ENCODE peak calls at places on chromosomes 6 and 20, in six cellular contexts. Q is hepatocyte; K is left ventricle myocardium inferior; J is activated CD8-positive, alpha-beta memory T cell treated with anti-CD3 and anti-CD28 coated beads for 48 hours; E is ovary; G is HEK293T. X is an unnamed sample.

GRCh38 chr6:93394471-93394870 is 24.9 kb downstream of the EPHA7 start:
- DNase-seq in Q (no peak), K (no peak), J (no peak), E (no peak), G (no peak), X (no peak)

GRCh38 chr6:100472674-100473073 is 8.0 kb upstream of the SIM1 start:
- DNase-seq in Q (no peak), K (no peak), J (no peak), E (no peak), G (no peak), X (no peak)

GRCh38 chr20:47610247-47610944 is 108.7 kb downstream of the NCOA3 start:
- DNase-seq in Q (peak), K (no peak), J (peak), E (no peak), G (no peak), X (no peak)

GRCh38 chr6:44040786-44041185 is 86.5 kb downstream of the MRPL14 start:
- DNase-seq in Q (no peak), K (no peak), J (no peak), E (no peak), G (no peak), X (no peak)

GRCh38 chr20:34643919-34644318 is 33.0 kb downstream of the PIGU start:
- DNase-seq in Q (no peak), K (no peak), J (no peak), E (no peak), G (no peak), X (no peak)

GRCh38 chr20:35088231-35088794 is 4.3 kb downstream of the TRPC4AP start:
- DNase-seq in Q (no peak), K (no peak), J (no peak), E (no peak), G (no peak), X (no peak)

GRCh38 chr6:45661667-45662066 is 283.9 kb upstream of the SUPT3H start:
- DNase-seq in Q (no peak), K (no peak), J (no peak), E (no peak), G (no peak), X (no peak)

GRCh38 chr6:113860165-113860955 is 3.2 kb downstream of the MARCKS start:
- DNase-seq in Q (peak), K (peak), J (no peak), E (peak), G (peak), X (no peak)

GRCh38 chr6:18034798-18035202 is 47.4 kb upstream of the KIF13A start:
- DNase-seq in Q (peak), K (no peak), J (no peak), E (no peak), G (no peak), X (no peak)

GRCh38 chr6:57165080-57165479 is 7.0 kb upstream of the BAG2 start:
- DNase-seq in Q (no peak), K (no peak), J (no peak), E (no peak), G (no peak), X (no peak)

GRCh38 chr20:49592120-49592519 is 24.2 kb upstream of the PTGIS start:
- DNase-seq in Q (no peak), K (no peak), J (no peak), E (no peak), G (no peak), X (no peak)

GRCh38 chr6:4055420-4056041 is 23.4 kb downstream of the FAM217A start:
- DNase-seq in Q (peak), K (no peak), J (no peak), E (no peak), G (peak), X (no peak)

GRCh38 chr6:160714731-160715130 is 12.7 kb downstream of the PLG start:
- DNase-seq in Q (no peak), K (no peak), J (no peak), E (no peak), G (no peak), X (no peak)

GRCh38 chr6:125236536-125237327 is 65.0 kb downstream of the HDDC2 start:
- DNase-seq in Q (no peak), K (no peak), J (no peak), E (no peak), G (no peak), X (no peak)

GRCh38 chr20:61459705-61460104 is 207.6 kb downstream of the CDH4 start:
- DNase-seq in Q (no peak), K (no peak), J (no peak), E (no peak), G (no peak), X (no peak)

GRCh38 chr6:16355699-16356481 is 117.5 kb downstream of the GMPR start:
- DNase-seq in Q (no peak), K (no peak), J (no peak), E (no peak), G (no peak), X (no peak)

GRCh38 chr6:160431791-160432404 is 83.7 kb downstream of the SLC22A3 start:
- DNase-seq in Q (peak), K (no peak), J (no peak), E (no peak), G (no peak), X (no peak)

GRCh38 chr6:2038096-2038495 is 207.3 kb downstream of the GMDS start:
- DNase-seq in Q (no peak), K (no peak), J (no peak), E (no peak), G (no peak), X (no peak)

GRCh38 chr6:142566628-142567396 is 265.0 kb downstream of the ADGRG6 start:
- DNase-seq in Q (peak), K (no peak), J (peak), E (peak), G (peak), X (no peak)

GRCh38 chr6:125314019-125314581 is 12.3 kb upstream of the HDDC2 start:
- DNase-seq in Q (peak), K (peak), J (no peak), E (peak), G (peak), X (peak)

GRCh38 chr6:25229671-25230321 is 49.4 kb upstream of the CARMIL1 start:
- DNase-seq in Q (no peak), K (no peak), J (no peak), E (no peak), G (no peak), X (no peak)

GRCh38 chr20:19275630-19276071 is 63.2 kb downstream of the SLC24A3 start:
- DNase-seq in Q (peak), K (peak), J (no peak), E (peak), G (no peak), X (no peak)

GRCh38 chr20:24166127-24166389 is 177.5 kb upstream of the GGTLC1 start:
- DNase-seq in Q (no peak), K (no peak), J (no peak), E (no peak), G (no peak), X (no peak)

GRCh38 chr6:79230149-79230548 is 4.3 kb downstream of the HMGN3 start:
- DNase-seq in Q (no peak), K (no peak), J (no peak), E (no peak), G (no peak), X (no peak)

GRCh38 chr20:47354710-47355488 is 1.6 kb downstream of the ZMYND8 start:
- DNase-seq in Q (no peak), K (no peak), J (no peak), E (no peak), G (no peak), X (no peak)

GRCh38 chr20:51811040-51811351 is 8.7 kb upstream of the SALL4 start:
- DNase-seq in Q (peak), K (no peak), J (no peak), E (no peak), G (no peak), X (no peak)

GRCh38 chr6:157401734-157402338 is 20.8 kb downstream of the ZDHHC14 start:
- DNase-seq in Q (no peak), K (no peak), J (no peak), E (no peak), G (no peak), X (no peak)

GRCh38 chr6:147078602-147079001 is 125.6 kb upstream of the STXBP5 start:
- DNase-seq in Q (no peak), K (no peak), J (no peak), E (no peak), G (no peak), X (no peak)

GRCh38 chr20:55478739-55479450 is 526.4 kb downstream of the CBLN4 start:
- DNase-seq in Q (peak), K (no peak), J (no peak), E (no peak), G (no peak), X (no peak)

GRCh38 chr6:6610031-6610591 is 21.6 kb downstream of the LY86 start:
- DNase-seq in Q (no peak), K (no peak), J (no peak), E (no peak), G (no peak), X (no peak)

GRCh38 chr20:19934792-19935491 is 82.2 kb upstream of the NAA20 start:
- DNase-seq in Q (peak), K (peak), J (no peak), E (no peak), G (no peak), X (no peak)

GRCh38 chr20:17624551-17625245 is 54.8 kb downstream of the DSTN start:
- DNase-seq in Q (no peak), K (peak), J (no peak), E (peak), G (no peak), X (no peak)

GRCh38 chr6:20709451-20709850 is 175.2 kb downstream of the CDKAL1 start:
- DNase-seq in Q (no peak), K (no peak), J (no peak), E (no peak), G (no peak), X (no peak)

GRCh38 chr20:10591956-10592521 is 81.8 kb downstream of the JAG1 start:
- DNase-seq in Q (no peak), K (no peak), J (no peak), E (no peak), G (no peak), X (no peak)

GRCh38 chr6:37994238-37994637 is 174.7 kb downstream of the ZFAND3 start:
- DNase-seq in Q (no peak), K (no peak), J (no peak), E (no peak), G (no peak), X (no peak)

GRCh38 chr20:50338479-50339195 is 148.0 kb downstream of the CEBPB start:
- DNase-seq in Q (no peak), K (no peak), J (no peak), E (peak), G (no peak), X (no peak)

X was measured in GOT3.